ENCODE peak calls at places on chromosomes 11 and 22, in four cellular contexts. One of them, this sample, is unnamed.

GRCh38 chr11:132943737-132944556 is 588.4 kb downstream of the OPCML start:
- DNase-seq in HepG2: no peak
- DNase-seq in SK-N-SH: peak
- DNase-seq in HCT116: no peak
- DNase-seq in this sample: no peak

GRCh38 chr11:79236541-79236971 is 204.3 kb downstream of the TENM4 start:
- DNase-seq in HepG2: no peak
- DNase-seq in SK-N-SH: no peak
- DNase-seq in HCT116: no peak
- DNase-seq in this sample: no peak

GRCh38 chr11:126124284-126124683 is 61.6 kb upstream of the CDON start:
- DNase-seq in HepG2: no peak
- DNase-seq in SK-N-SH: no peak
- DNase-seq in HCT116: no peak
- DNase-seq in this sample: no peak

GRCh38 chr11:87180743-87181142 is 143.0 kb downstream of the TMEM135 start:
- DNase-seq in HepG2: no peak
- DNase-seq in SK-N-SH: no peak
- DNase-seq in HCT116: no peak
- DNase-seq in this sample: peak

GRCh38 chr22:38317995-38318715 is 922 bp upstream of the CSNK1E start:
- DNase-seq in HepG2: peak
- DNase-seq in SK-N-SH: no peak
- DNase-seq in HCT116: peak
- DNase-seq in this sample: peak

GRCh38 chr11:45288395-45288794 is 2.3 kb upstream of the SYT13 start:
- DNase-seq in HepG2: no peak
- DNase-seq in SK-N-SH: no peak
- DNase-seq in HCT116: no peak
- DNase-seq in this sample: no peak

GRCh38 chr22:26168199-26168915 is 905 bp upstream of the SEZ6L start:
- DNase-seq in HepG2: no peak
- DNase-seq in SK-N-SH: peak
- DNase-seq in HCT116: no peak
- DNase-seq in this sample: no peak

GRCh38 chr11:28649922-28650321 is 541.7 kb downstream of the METTL15 start:
- DNase-seq in HepG2: no peak
- DNase-seq in SK-N-SH: no peak
- DNase-seq in HCT116: no peak
- DNase-seq in this sample: peak

GRCh38 chr11:9138612-9139579 is 47.5 kb upstream of the SCUBE2 start:
- DNase-seq in HepG2: peak
- DNase-seq in SK-N-SH: no peak
- DNase-seq in HCT116: peak
- DNase-seq in this sample: peak

GRCh38 chr22:48600681-48601080 is 1227.0 kb downstream of the BRD1 start:
- DNase-seq in HepG2: no peak
- DNase-seq in SK-N-SH: no peak
- DNase-seq in HCT116: no peak
- DNase-seq in this sample: no peak

GRCh38 chr11:1482581-1483444 is 3.8 kb downstream of the MOB2 start:
- DNase-seq in HepG2: no peak
- DNase-seq in SK-N-SH: no peak
- DNase-seq in HCT116: no peak
- DNase-seq in this sample: no peak

GRCh38 chr11:72587696-72588095 is 86.5 kb downstream of the PDE2A start:
- DNase-seq in HepG2: no peak
- DNase-seq in SK-N-SH: no peak
- DNase-seq in HCT116: no peak
- DNase-seq in this sample: no peak

GRCh38 chr22:20128902-20129746 is 2.5 kb upstream of the ZDHHC8 start:
- DNase-seq in HepG2: peak
- DNase-seq in SK-N-SH: no peak
- DNase-seq in HCT116: no peak
- DNase-seq in this sample: peak

GRCh38 chr22:39365406-39365782 is 15.6 kb downstream of the SYNGR1 start:
- DNase-seq in HepG2: no peak
- DNase-seq in SK-N-SH: no peak
- DNase-seq in HCT116: no peak
- DNase-seq in this sample: no peak

GRCh38 chr11:6468712-6469495 is 4.8 kb downstream of the TRIM3 start:
- DNase-seq in HepG2: peak
- DNase-seq in SK-N-SH: peak
- DNase-seq in HCT116: peak
- DNase-seq in this sample: peak

GRCh38 chr11:111913031-111913861 is 712 bp downstream of the HSPB2 start:
- DNase-seq in HepG2: no peak
- DNase-seq in SK-N-SH: no peak
- DNase-seq in HCT116: no peak
- DNase-seq in this sample: no peak

DNA sequence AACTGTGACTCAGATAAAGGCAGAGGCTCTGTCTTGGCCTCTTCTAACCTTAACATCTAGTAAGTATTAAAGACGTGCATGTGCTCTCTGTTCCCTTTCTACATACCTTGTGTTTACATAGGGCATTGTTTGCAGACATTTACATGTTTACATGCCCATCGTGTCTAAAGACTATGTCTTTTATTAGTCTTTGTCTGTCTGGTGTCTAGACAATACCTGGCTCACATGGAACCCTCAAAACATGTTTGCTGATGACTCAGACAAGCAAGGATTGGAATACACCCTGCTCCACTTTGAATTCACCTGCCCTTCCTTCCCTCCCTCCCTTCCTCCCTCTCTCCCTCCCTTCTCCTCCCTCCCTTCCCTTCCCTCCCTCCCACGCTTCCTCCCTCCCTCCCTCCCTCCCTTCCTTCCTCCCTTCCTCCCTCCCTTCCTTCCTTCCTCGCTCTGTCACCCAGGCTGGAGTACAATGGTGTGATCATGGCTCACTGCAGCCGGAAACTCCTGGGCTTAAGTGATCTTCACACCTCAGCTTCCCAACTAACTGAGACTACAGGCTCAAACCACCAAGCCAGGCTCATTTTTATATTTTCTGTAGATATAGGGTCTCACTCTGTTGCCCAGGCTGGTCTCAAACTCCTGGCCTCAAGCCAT is 23.7 kb upstream of the SORL1-AS1 start:
- DNase-seq in HepG2: peak
- DNase-seq in SK-N-SH: no peak
- DNase-seq in HCT116: no peak
- DNase-seq in this sample: no peak
- H3K9ac ChIP-seq in HepG2: no peak
- H3K9ac ChIP-seq in SK-N-SH: no peak
- H3K9ac ChIP-seq in HCT116: no peak
- H3K9ac ChIP-seq in this sample: no peak

GRCh38 chr11:131253142-131253884 is 117.1 kb upstream of the NTM start:
- DNase-seq in HepG2: no peak
- DNase-seq in SK-N-SH: no peak
- DNase-seq in HCT116: no peak
- DNase-seq in this sample: no peak
- H2AFZ ChIP-seq in HepG2: no peak
- H2AFZ ChIP-seq in SK-N-SH: no peak
- H2AFZ ChIP-seq in HCT116: no peak
- H2AFZ ChIP-seq in this sample: no peak

GRCh38 chr11:92225206-92225562 is 566 bp downstream of the FAT3 start:
- DNase-seq in HepG2: no peak
- DNase-seq in SK-N-SH: no peak
- DNase-seq in HCT116: no peak
- DNase-seq in this sample: no peak

GRCh38 chr11:92227233-92227593 is 2.6 kb downstream of the FAT3 start:
- DNase-seq in HepG2: no peak
- DNase-seq in SK-N-SH: peak
- DNase-seq in HCT116: no peak
- DNase-seq in this sample: no peak

GRCh38 chr11:92227954-92228935 is 3.6 kb downstream of the FAT3 start:
- DNase-seq in HepG2: no peak
- DNase-seq in SK-N-SH: peak
- DNase-seq in HCT116: no peak
- DNase-seq in this sample: no peak

GRCh38 chr11:92225563-92226308 is 1.1 kb downstream of the FAT3 start:
- DNase-seq in HepG2: no peak
- DNase-seq in SK-N-SH: peak
- DNase-seq in HCT116: no peak
- DNase-seq in this sample: no peak

GRCh38 chr11:92226331-92227232 is 2.0 kb downstream of the FAT3 start:
- DNase-seq in HepG2: no peak
- DNase-seq in SK-N-SH: peak
- DNase-seq in HCT116: no peak
- DNase-seq in this sample: no peak
- TF ChIP-seq MAX in HepG2: no peak
- TF ChIP-seq MAX in SK-N-SH: no peak
- TF ChIP-seq MAX in HCT116: no peak
- TF ChIP-seq MAX in this sample: no peak

DNA sequence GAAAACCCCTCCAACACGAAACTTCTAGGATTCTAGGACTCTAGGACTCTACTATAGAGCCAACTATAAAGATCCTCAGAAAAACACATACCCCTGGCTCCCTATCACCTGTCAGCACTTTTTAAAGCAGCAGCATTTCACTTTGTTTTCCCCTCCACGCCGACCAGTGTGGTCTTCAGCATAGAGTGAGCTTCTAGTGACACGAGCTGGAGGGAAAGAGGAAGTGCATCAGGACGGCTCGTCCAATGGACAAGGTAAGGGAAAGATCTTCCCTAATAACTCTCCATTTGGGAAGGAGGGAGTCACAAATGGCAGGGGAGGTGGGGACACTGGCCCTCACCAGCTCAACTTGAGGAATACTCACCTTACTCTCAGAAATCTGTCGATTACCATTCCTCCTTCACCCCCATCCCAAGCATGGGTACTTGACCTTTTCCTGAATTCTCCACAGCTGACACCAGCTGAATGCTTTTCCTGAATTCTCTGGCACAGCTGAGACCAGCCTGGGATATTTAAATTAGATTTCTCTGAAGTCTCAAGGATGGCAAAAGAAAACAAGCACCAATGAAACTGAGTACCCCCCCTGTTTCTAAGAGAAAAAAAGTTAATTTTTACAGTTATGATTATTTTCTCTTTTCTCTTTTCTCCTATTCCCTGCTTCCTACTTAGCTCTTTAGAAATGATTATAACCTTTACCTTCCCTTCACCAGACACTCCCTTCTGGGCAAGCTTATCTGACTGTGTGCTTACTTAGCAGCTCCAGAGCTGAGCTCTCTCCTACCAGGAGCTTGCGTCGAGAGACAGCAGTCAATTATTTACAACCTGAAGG is 33.3 kb upstream of the NNMT start:
- DNase-seq in HepG2: peak
- DNase-seq in SK-N-SH: peak
- DNase-seq in HCT116: peak
- DNase-seq in this sample: peak
- H3K9ac ChIP-seq in HepG2: no peak
- H3K9ac ChIP-seq in SK-N-SH: no peak
- H3K9ac ChIP-seq in HCT116: no peak
- H3K9ac ChIP-seq in this sample: no peak

GRCh38 chr22:50201191-50202129 is 649 bp downstream of the SELENOO start:
- DNase-seq in HepG2: peak
- DNase-seq in SK-N-SH: no peak
- DNase-seq in HCT116: no peak
- DNase-seq in this sample: no peak

GRCh38 chr22:50200333-50201190 is at the start of gene SELENOO:
- DNase-seq in HepG2: peak
- DNase-seq in SK-N-SH: peak
- DNase-seq in HCT116: peak
- DNase-seq in this sample: peak

GRCh38 chr22:50199251-50199721 is 1.5 kb upstream of the SELENOO start:
- DNase-seq in HepG2: no peak
- DNase-seq in SK-N-SH: no peak
- DNase-seq in HCT116: no peak
- DNase-seq in this sample: no peak

GRCh38 chr22:50198624-50199017 is 2.2 kb upstream of the SELENOO start:
- DNase-seq in HepG2: no peak
- DNase-seq in SK-N-SH: no peak
- DNase-seq in HCT116: no peak
- DNase-seq in this sample: no peak

DNA sequence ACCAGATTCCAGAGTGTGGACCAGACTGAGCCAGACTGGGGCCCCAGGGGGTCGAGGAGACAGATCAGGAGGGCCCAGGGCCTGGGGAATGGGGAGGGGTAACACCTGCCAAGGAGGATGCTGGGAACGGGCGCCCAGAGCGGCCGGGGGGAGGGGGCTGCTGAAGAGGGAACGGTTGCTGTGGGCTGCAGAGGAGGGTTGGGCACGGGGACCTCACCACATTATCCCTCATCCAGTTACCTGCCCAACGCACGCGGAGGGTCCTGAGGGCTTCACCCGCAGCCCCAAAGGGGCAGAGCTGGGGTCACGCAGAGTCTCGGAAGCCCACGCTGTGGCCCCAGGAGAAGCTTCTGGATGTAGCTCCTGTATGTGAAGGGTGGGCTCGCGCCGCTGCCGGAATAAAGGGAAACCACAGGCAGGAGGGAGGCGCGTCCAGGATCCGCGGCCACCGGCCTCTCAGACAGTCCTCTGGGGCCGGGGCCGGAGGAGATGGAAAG is 927 bp upstream of the SELENOO start:
- DNase-seq in HepG2: no peak
- DNase-seq in SK-N-SH: peak
- DNase-seq in HCT116: no peak
- DNase-seq in this sample: no peak
- H2AFZ ChIP-seq in HepG2: no peak
- H2AFZ ChIP-seq in SK-N-SH: peak
- H2AFZ ChIP-seq in HCT116: no peak
- H2AFZ ChIP-seq in this sample: peak

DNA sequence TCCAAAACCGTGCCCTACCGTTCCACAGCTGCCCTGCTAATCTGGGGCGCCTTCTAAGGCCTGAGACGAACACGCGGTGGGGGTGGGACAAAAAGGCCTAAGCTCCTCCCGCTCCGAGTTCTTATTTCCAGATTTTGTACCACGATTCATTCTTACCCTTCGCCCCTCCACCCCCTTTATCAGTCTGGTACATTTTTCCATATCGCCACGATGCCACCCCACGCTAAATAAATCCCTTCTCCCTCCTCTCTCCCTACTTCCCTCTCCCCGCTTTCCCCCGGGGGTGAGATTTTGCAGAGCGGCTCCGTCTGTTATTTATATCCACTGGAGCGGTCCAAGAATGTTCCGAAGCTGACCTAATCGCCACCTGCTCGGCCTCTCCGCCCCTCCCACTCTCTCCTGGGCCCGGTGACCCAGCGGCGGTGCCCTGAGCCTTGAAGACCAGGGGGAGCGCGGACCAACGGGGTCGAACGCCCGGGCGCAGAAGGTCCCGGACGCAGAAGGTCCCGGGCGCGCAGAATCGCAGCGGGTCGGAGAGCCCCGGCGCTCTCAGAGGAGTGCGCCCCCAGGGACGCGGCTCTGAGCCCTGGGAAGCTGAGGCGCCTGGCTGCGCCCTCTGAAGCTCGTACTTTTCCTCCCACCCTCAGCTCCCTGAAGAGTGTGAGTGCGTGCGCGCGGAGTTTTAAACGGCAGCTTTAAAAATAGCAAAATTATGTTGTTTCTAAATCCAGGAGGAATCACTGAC is 875 bp upstream of the PACSIN3 start:
- DNase-seq in HepG2: peak
- DNase-seq in SK-N-SH: peak
- DNase-seq in HCT116: no peak
- DNase-seq in this sample: peak
- TF ChIP-seq MAX in HepG2: peak
- TF ChIP-seq MAX in SK-N-SH: peak
- TF ChIP-seq MAX in HCT116: peak
- TF ChIP-seq MAX in this sample: no peak

This sample was measured in endothelial cell of umbilical vein.